ENCODE peak calls at places on chromosomes 11 and 22, in five cellular contexts. I is uterus, R is tibial artery, A is psoas muscle, K is GM12864. Q is an unnamed sample.

GRCh38 chr11:129750343-129751292 is 65.0 kb upstream of the TMEM45B start:
- DNase-seq in I (peak), R (peak), A (peak), K (peak), Q (peak)

GRCh38 chr11:20596629-20597129 is 2.7 kb upstream of the SLC6A5 start:
- DNase-seq in I (no peak), R (no peak), A (no peak), K (no peak), Q (no peak)

GRCh38 chr11:111403021-111403725 is 24.1 kb upstream of the POU2AF1 start:
- DNase-seq in I (no peak), R (no peak), A (no peak), K (no peak), Q (no peak)

GRCh38 chr11:66073669-66074068 is 3.6 kb downstream of the PACS1 start:
- DNase-seq in I (no peak), R (no peak), A (no peak), K (no peak), Q (no peak)

GRCh38 chr22:29114392-29114791 is 41.6 kb downstream of the KREMEN1 start:
- DNase-seq in I (no peak), R (no peak), A (no peak), K (no peak), Q (no peak)

GRCh38 chr11:122743949-122744876 is 88.7 kb downstream of the UBASH3B start:
- DNase-seq in I (no peak), R (peak), A (no peak), K (peak), Q (no peak)

GRCh38 chr11:4495487-4495886 is 13.0 kb downstream of the OR52K1 start:
- DNase-seq in I (no peak), R (no peak), A (no peak), K (no peak), Q (no peak)

GRCh38 chr11:71491531-71492329 is 35.3 kb upstream of the KRTAP5-7 start:
- DNase-seq in I (no peak), R (no peak), A (no peak), K (no peak), Q (no peak)

GRCh38 chr11:36389811-36390210 is 93.7 kb downstream of the PRR5L start:
- DNase-seq in I (no peak), R (no peak), A (no peak), K (no peak), Q (no peak)

GRCh38 chr11:107666911-107667568 is 44.8 kb downstream of the SLN start:
- DNase-seq in I (no peak), R (no peak), A (no peak), K (no peak), Q (no peak)

GRCh38 chr11:20355221-20356219 is 8.0 kb upstream of the HTATIP2 start:
- DNase-seq in I (no peak), R (no peak), A (no peak), K (no peak), Q (no peak)

GRCh38 chr22:41976961-41977566 is 7.8 kb downstream of the SEPTIN3 start:
- DNase-seq in I (no peak), R (no peak), A (no peak), K (no peak), Q (no peak)

GRCh38 chr11:118142809-118143208 is 9.8 kb downstream of the SCN4B start:
- DNase-seq in I (no peak), R (no peak), A (no peak), K (no peak), Q (no peak)

GRCh38 chr11:125279680-125280079 is 115.1 kb downstream of the PKNOX2 start:
- DNase-seq in I (no peak), R (no peak), A (no peak), K (no peak), Q (no peak)

GRCh38 chr11:101944896-101945295 is 28.6 kb upstream of the ANGPTL5 start:
- DNase-seq in I (no peak), R (no peak), A (no peak), K (no peak), Q (no peak)

GRCh38 chr11:10693509-10694071 is at the start of gene IRAG1:
- DNase-seq in I (peak), R (peak), A (peak), K (no peak), Q (peak)

GRCh38 chr11:94553938-94554337 is 10.2 kb downstream of the FUT4 start:
- DNase-seq in I (no peak), R (no peak), A (no peak), K (no peak), Q (no peak)

GRCh38 chr22:32967285-32968101 is 90.7 kb downstream of the SYN3 start:
- DNase-seq in I (no peak), R (no peak), A (no peak), K (no peak), Q (no peak)

GRCh38 chr11:57888385-57888784 is 126.8 kb downstream of the CTNND1 start:
- DNase-seq in I (no peak), R (no peak), A (no peak), K (no peak), Q (no peak)

GRCh38 chr11:123519055-123519796 is 89.2 kb downstream of the GRAMD1B start:
- DNase-seq in I (no peak), R (no peak), A (no peak), K (no peak), Q (no peak)

DNA sequence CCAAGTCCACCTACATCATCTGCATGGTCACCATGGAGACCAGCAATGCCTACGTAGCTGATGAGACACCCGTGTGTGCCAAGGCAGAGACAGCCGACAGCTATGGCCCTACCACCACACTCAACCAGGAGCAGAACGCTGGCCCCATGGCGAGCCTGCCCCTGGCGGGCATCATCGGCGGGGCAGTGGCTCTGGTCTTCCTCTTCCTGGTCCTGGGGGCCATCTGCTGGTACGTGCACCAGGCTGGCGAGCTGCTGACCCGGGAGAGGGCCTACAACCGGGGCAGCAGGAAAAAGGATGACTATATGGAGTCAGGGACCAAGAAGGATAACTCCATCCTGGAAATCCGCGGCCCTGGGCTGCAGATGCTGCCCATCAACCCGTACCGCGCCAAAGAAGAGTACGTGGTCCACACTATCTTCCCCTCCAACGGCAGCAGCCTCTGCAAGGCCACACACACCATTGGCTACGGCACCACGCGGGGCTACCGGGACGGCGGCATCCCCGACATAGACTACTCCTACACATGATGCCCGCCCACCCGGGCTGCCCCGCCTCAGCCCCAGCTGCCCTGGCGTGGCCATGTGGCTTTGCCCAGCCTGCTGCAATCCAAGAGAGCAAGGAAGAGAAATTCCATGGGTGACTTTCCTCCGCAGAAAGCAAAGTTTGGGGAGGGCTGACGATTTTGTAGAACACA is 48.0 kb downstream of the MACROD1 start:
- DNase-seq in I (no peak), R (no peak), A (no peak), K (no peak), Q (no peak)
- TF ChIP-seq CTCF in I (no peak), R (no peak), A (no peak), K (no peak), Q (no peak)

GRCh38 chr11:12101318-12101717 is 9.1 kb upstream of the MICAL2 start:
- DNase-seq in I (no peak), R (no peak), A (no peak), K (no peak), Q (no peak)

GRCh38 chr11:12100429-12100828 is 10.0 kb upstream of the MICAL2 start:
- DNase-seq in I (no peak), R (no peak), A (no peak), K (no peak), Q (no peak)

GRCh38 chr11:12098601-12099000 is 11.8 kb upstream of the MICAL2 start:
- DNase-seq in I (no peak), R (peak), A (no peak), K (no peak), Q (no peak)

GRCh38 chr11:12100886-12101285 is 9.5 kb upstream of the MICAL2 start:
- DNase-seq in I (no peak), R (peak), A (no peak), K (no peak), Q (peak)

GRCh38 chr11:12099132-12099873 is 11.1 kb upstream of the MICAL2 start:
- DNase-seq in I (no peak), R (no peak), A (no peak), K (no peak), Q (no peak)
- TF ChIP-seq CTCF in I (no peak), R (no peak), A (no peak), K (no peak), Q (no peak)

GRCh38 chr22:43743131-43743530 is 69.0 kb downstream of the EFCAB6 start:
- DNase-seq in I (no peak), R (no peak), A (no peak), K (no peak), Q (no peak)
- TF ChIP-seq CTCF in I (no peak), R (no peak), A (no peak), K (peak), Q (no peak)

GRCh38 chr11:61293869-61294716 is 1.0 kb downstream of the VWCE start:
- DNase-seq in I (peak), R (peak), A (peak), K (no peak), Q (peak)
- TF ChIP-seq CTCF in I (no peak), R (no peak), A (no peak), K (no peak), Q (no peak)

GRCh38 chr11:110367571-110367970 is 62.2 kb upstream of the FDX1 start:
- DNase-seq in I (no peak), R (no peak), A (no peak), K (no peak), Q (no peak)
- TF ChIP-seq CTCF in I (no peak), R (no peak), A (peak), K (no peak), Q (peak)

GRCh38 chr22:16933274-16933923 is 74.6 kb downstream of the GAB4 start:
- DNase-seq in I (no peak), R (no peak), A (no peak), K (no peak), Q (no peak)

GRCh38 chr22:16936625-16937024 is 71.4 kb downstream of the GAB4 start:
- DNase-seq in I (no peak), R (no peak), A (no peak), K (no peak), Q (no peak)

GRCh38 chr22:16933924-16934282 is 74.1 kb downstream of the GAB4 start:
- DNase-seq in I (no peak), R (no peak), A (no peak), K (no peak), Q (no peak)

GRCh38 chr22:16935209-16935608 is 72.8 kb downstream of the GAB4 start:
- DNase-seq in I (no peak), R (no peak), A (no peak), K (no peak), Q (no peak)

DNA sequence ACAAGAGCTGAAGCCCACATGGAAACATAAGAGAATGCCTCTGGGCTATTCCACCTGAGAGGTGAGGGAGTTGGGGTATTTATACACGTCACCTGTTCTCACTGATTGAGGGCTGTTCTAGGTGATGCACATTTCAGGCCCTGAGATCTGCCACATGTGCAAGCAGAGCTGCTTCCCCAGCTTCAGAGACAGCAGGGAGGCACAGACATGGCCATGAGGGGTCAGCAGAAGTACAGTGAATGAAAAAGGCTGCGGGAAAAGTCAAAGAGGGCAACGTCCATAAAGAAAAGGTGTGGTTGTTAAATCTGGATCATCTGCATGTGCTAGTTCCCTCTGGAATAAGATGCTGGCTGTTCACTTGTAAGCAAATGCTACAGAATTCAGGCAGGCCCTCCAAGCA is 75.4 kb downstream of the GAB4 start:
- DNase-seq in I (no peak), R (no peak), A (no peak), K (no peak), Q (no peak)
- TF ChIP-seq CTCF in I (no peak), R (no peak), A (peak), K (peak), Q (no peak)

GRCh38 chr11:128520886-128521696 is 66.3 kb downstream of the ETS1 start:
- DNase-seq in I (no peak), R (no peak), A (peak), K (no peak), Q (no peak)
- TF ChIP-seq CTCF in I (no peak), R (no peak), A (no peak), K (peak), Q (no peak)

Q was measured in heart left ventricle.